ENCODE peak calls at places on chromosomes 3 and 15, in four cellular contexts. H, T, G and L are unnamed samples.

GRCh38 chr3:131217296-131217741 is 164.3 kb upstream of the NUDT16 start:
- DNase-seq in H (no peak), T (no peak), G (no peak), L (no peak)

GRCh38 chr3:171874251-171874679 is 31.1 kb downstream of the TMEM212 start:
- DNase-seq in H (peak; percentile 99), T (no peak), G (no peak), L (no peak)

GRCh38 chr3:12316721-12317351 is 28.0 kb downstream of the PPARG start:
- DNase-seq in H (no peak), T (no peak), G (no peak), L (no peak)

GRCh38 chr15:92545996-92546395 is 109.6 kb downstream of the FAM174B start:
- DNase-seq in H (peak; percentile 23), T (no peak), G (no peak), L (no peak)

GRCh38 chr3:29605845-29606244 is 325.0 kb downstream of the RBMS3 start:
- DNase-seq in H (peak; percentile 70), T (no peak), G (no peak), L (no peak)

GRCh38 chr3:27195059-27195458 is 174.1 kb downstream of the NEK10 start:
- DNase-seq in H (peak; percentile 46), T (no peak), G (no peak), L (no peak)

GRCh38 chr3:101778385-101779046 is 495 bp upstream of the NXPE3 start:
- DNase-seq in H (no peak), T (no peak), G (no peak), L (no peak)

GRCh38 chr15:40245666-40246065 is 6.8 kb downstream of the PAK6 start:
- DNase-seq in H (no peak), T (no peak), G (peak; percentile 5), L (no peak)

GRCh38 chr3:124859025-124859424 is 28.1 kb downstream of the ITGB5 start:
- DNase-seq in H (peak; percentile 92), T (no peak), G (no peak), L (no peak)

GRCh38 chr3:173553635-173554280 is 156.2 kb downstream of the NLGN1 start:
- DNase-seq in H (peak; percentile 44), T (no peak), G (no peak), L (no peak)

GRCh38 chr3:172506094-172506493 is 17.1 kb downstream of the TNFSF10 start:
- DNase-seq in H (no peak), T (no peak), G (no peak), L (no peak)

GRCh38 chr15:77482570-77482969 is 61.9 kb downstream of the HMG20A start:
- DNase-seq in H (peak; percentile 90), T (no peak), G (no peak), L (no peak)

GRCh38 chr3:120435621-120436020 is 15.2 kb downstream of the FSTL1 start:
- DNase-seq in H (peak; percentile 77), T (no peak), G (no peak), L (no peak)

GRCh38 chr15:31261266-31262142 is 65.1 kb upstream of the KLF13 start:
- DNase-seq in H (no peak), T (no peak), G (no peak), L (peak; percentile 49)

GRCh38 chr3:10008588-10009344 is 17.5 kb upstream of the FANCD2 start:
- DNase-seq in H (peak; percentile 66), T (peak; percentile 91), G (peak; percentile 95), L (peak; percentile 96)

GRCh38 chr3:51673802-51674654 is 3.0 kb downstream of the TEX264 start:
- DNase-seq in H (no peak), T (no peak), G (no peak), L (peak; percentile 37)

GRCh38 chr3:152474585-152474984 is 205.9 kb downstream of the MBNL1 start:
- DNase-seq in H (peak; percentile 59), T (no peak), G (no peak), L (no peak)

GRCh38 chr3:64686446-64686908 is 1.3 kb downstream of the ADAMTS9 start:
- DNase-seq in H (peak; percentile 67), T (peak; percentile 52), G (peak; percentile 39), L (no peak)

GRCh38 chr3:66441124-66441523 is 59.7 kb downstream of the LRIG1 start:
- DNase-seq in H (peak; percentile 87), T (no peak), G (no peak), L (no peak)

GRCh38 chr15:38530113-38530512 is 34.5 kb downstream of the RASGRP1 start:
- DNase-seq in H (no peak), T (no peak), G (no peak), L (no peak)

GRCh38 chr3:12582730-12583129 is 25.8 kb downstream of the MKRN2 start:
- DNase-seq in H (no peak), T (no peak), G (no peak), L (no peak)

GRCh38 chr15:41934843-41935242 is 37.5 kb downstream of the EHD4 start:
- DNase-seq in H (peak; percentile 46), T (no peak), G (peak; percentile 61), L (peak; percentile 82)

GRCh38 chr15:84840741-84841429 is 23.7 kb downstream of the ALPK3 start:
- DNase-seq in H (peak; percentile 63), T (peak; percentile 91), G (peak; percentile 64), L (peak; percentile 71)

GRCh38 chr3:38579146-38579545 is 70.3 kb downstream of the SCN5A start:
- DNase-seq in H (peak; percentile 29), T (peak; percentile 94), G (no peak), L (no peak)

GRCh38 chr3:69819283-69819682 is 80.0 kb downstream of the MITF start:
- DNase-seq in H (no peak), T (peak; percentile 61), G (no peak), L (no peak)

GRCh38 chr3:177563792-177564191 is 366.5 kb upstream of the TBL1XR1 start:
- DNase-seq in H (no peak), T (no peak), G (no peak), L (no peak)

GRCh38 chr15:57333487-57333886 is 42.8 kb upstream of the CGNL1 start:
- DNase-seq in H (peak; percentile 81), T (no peak), G (no peak), L (no peak)

GRCh38 chr3:141860086-141860669 is 16.3 kb upstream of the ATP1B3 start:
- DNase-seq in H (no peak), T (no peak), G (no peak), L (no peak)

GRCh38 chr15:100016632-100017031 is 283.4 kb upstream of the LYSMD4 start:
- DNase-seq in H (no peak), T (peak; percentile 44), G (no peak), L (no peak)

GRCh38 chr15:61036121-61036520 is 193.0 kb downstream of the RORA start:
- DNase-seq in H (no peak), T (no peak), G (no peak), L (no peak)

GRCh38 chr3:178588593-178588992 is 52.4 kb downstream of the KCNMB2 start:
- DNase-seq in H (no peak), T (no peak), G (no peak), L (no peak)

GRCh38 chr3:57910988-57911387 is 97.2 kb upstream of the FLNB start:
- DNase-seq in H (peak; percentile 17), T (no peak), G (no peak), L (no peak)

GRCh38 chr3:56801151-56801596 is 575 bp downstream of the ARHGEF3 start:
- DNase-seq in H (no peak), T (no peak), G (no peak), L (peak; percentile 35)
- H3K4me1 ChIP-seq in H (no peaks in the 10 kb centered on the region), T (peaks cover 29% of the 10 kb centered on the region), G (peaks cover 41% of the 10 kb centered on the region), L (peaks cover 15% of the 10 kb centered on the region)

GRCh38 chr3:60073942-60074341 is 1024.1 kb upstream of the CFAP20DC start:
- DNase-seq in H (no peak), T (no peak), G (no peak), L (no peak)

GRCh38 chr3:60076307-60076706 is 1026.5 kb upstream of the CFAP20DC start:
- DNase-seq in H (peak; percentile 20), T (no peak), G (no peak), L (no peak)

GRCh38 chr3:60080648-60081047 is 1030.8 kb upstream of the CFAP20DC start:
- DNase-seq in H (no peak), T (no peak), G (no peak), L (no peak)

GRCh38 chr3:60081381-60082095 is 1031.7 kb upstream of the CFAP20DC start:
- DNase-seq in H (no peak), T (no peak), G (no peak), L (no peak)

GRCh38 chr3:60079076-60079475 is 1029.3 kb upstream of the CFAP20DC start:
- DNase-seq in H (no peak), T (no peak), G (no peak), L (no peak)
- H3K4me1 ChIP-seq in H (no peaks in the 10 kb centered on the region), T (no peaks in the 10 kb centered on the region), G (no peaks in the 10 kb centered on the region), L (no peaks in the 10 kb centered on the region)

GRCh38 chr15:89105147-89105546 is 16.9 kb downstream of the ABHD2 start:
- DNase-seq in H (peak; percentile 98), T (no peak), G (no peak), L (no peak)
- H3K4me1 ChIP-seq in H (peaks cover 48% of the 10 kb centered on the region), T (peaks cover 18% of the 10 kb centered on the region), G (peaks cover 71% of the 10 kb centered on the region), L (peaks cover 26% of the 10 kb centered on the region)

GRCh38 chr3:195131149-195131548 is 139.8 kb downstream of the XXYLT1 start:
- DNase-seq in H (no peak), T (no peak), G (no peak), L (no peak)

GRCh38 chr3:195129644-195130492 is 141.1 kb downstream of the XXYLT1 start:
- DNase-seq in H (peak; percentile 76), T (no peak), G (no peak), L (no peak)

GRCh38 chr3:195126073-195126605 is 144.8 kb downstream of the XXYLT1 start:
- DNase-seq in H (no peak), T (no peak), G (no peak), L (no peak)

GRCh38 chr3:195128255-195129071 is 142.5 kb downstream of the XXYLT1 start:
- DNase-seq in H (peak; percentile 64), T (no peak), G (no peak), L (no peak)

DNA sequence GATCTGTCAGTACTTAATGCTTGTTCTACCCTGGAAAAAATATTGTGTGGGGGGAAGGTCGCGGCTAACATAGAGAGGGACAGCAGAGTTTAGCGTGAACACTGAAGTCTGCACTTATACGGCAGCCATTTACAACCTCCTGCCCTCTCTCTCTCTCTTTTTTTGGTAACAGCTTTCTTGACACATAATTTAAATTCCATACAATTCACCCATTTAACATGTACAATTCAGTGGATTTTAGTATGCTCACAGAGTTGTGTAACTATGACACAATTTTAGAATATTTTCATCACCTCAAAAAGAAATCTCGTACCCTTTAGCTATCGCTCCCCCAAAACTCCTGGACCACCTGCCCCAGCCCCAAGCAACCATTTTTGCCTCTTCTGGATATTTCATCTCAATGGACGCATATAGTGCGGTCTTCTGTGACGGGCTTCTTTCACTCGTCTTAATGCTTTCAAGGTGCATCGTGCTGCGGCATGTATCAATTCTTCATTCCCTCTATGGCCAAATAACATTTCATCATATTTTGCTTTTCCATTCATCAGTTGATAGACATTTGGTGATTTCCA is 141.8 kb downstream of the XXYLT1 start:
- DNase-seq in H (no peak), T (no peak), G (no peak), L (no peak)
- H3K4me1 ChIP-seq in H (peaks cover 4% of the 10 kb centered on the region), T (peaks cover 11% of the 10 kb centered on the region), G (peaks cover 14% of the 10 kb centered on the region), L (peaks cover 4% of the 10 kb centered on the region)

GRCh38 chr3:184379375-184380209 is at the start of gene CHRD:
- DNase-seq in H (no peak), T (peak; percentile 61), G (no peak), L (no peak)
- H3K4me1 ChIP-seq in H (no peaks in the 10 kb centered on the region), T (peaks cover 9% of the 10 kb centered on the region), G (peaks cover 29% of the 10 kb centered on the region), L (no peaks in the 10 kb centered on the region)